ENCODE peak calls at places on chromosomes 4 and X, in eight cellular contexts. One of them, this sample, is unnamed. For H3K27me3, the result is how much of the 10 kb centered on the place peaks cover.

GRCh38 chrX:100491174-100491573 is 81.1 kb upstream of the PCDH19 start:
- DNase-seq in H9: no peak
- DNase-seq in fibroblast of lung: no peak
- DNase-seq in GM23338: no peak
- DNase-seq in neuronal stem cell: no peak
- DNase-seq in mesendoderm: no peak
- DNase-seq in SK-N-SH: no peak
- DNase-seq in mammary epithelial cell: no peak
- DNase-seq in this sample: no peak

GRCh38 chrX:107654778-107655761 is 26.8 kb downstream of the PRPS1 start:
- DNase-seq in H9: peak
- DNase-seq in fibroblast of lung: peak
- DNase-seq in GM23338: peak
- DNase-seq in neuronal stem cell: peak
- DNase-seq in mesendoderm: peak
- DNase-seq in SK-N-SH: peak
- DNase-seq in mammary epithelial cell: peak
- DNase-seq in this sample: peak

GRCh38 chrX:18873189-18873791 is 110.6 kb downstream of the PHKA2 start:
- DNase-seq in H9: no peak
- DNase-seq in fibroblast of lung: peak
- DNase-seq in GM23338: no peak
- DNase-seq in neuronal stem cell: no peak
- DNase-seq in mesendoderm: no peak
- DNase-seq in SK-N-SH: peak
- DNase-seq in mammary epithelial cell: peak
- DNase-seq in this sample: peak

GRCh38 chrX:72609313-72609712 is 36.7 kb upstream of the HDAC8 start:
- DNase-seq in H9: no peak
- DNase-seq in fibroblast of lung: peak
- DNase-seq in GM23338: peak
- DNase-seq in neuronal stem cell: no peak
- DNase-seq in mesendoderm: peak
- DNase-seq in SK-N-SH: no peak
- DNase-seq in mammary epithelial cell: peak
- DNase-seq in this sample: peak

GRCh38 chr4:149997881-149998421 is 80.3 kb upstream of the DCLK2 start:
- DNase-seq in H9: no peak
- DNase-seq in fibroblast of lung: no peak
- DNase-seq in GM23338: no peak
- DNase-seq in neuronal stem cell: no peak
- DNase-seq in mesendoderm: peak
- DNase-seq in SK-N-SH: no peak
- DNase-seq in mammary epithelial cell: peak
- DNase-seq in this sample: peak

GRCh38 chrX:154383359-154384283 is 4.5 kb downstream of the EMD start:
- DNase-seq in H9: no peak
- DNase-seq in fibroblast of lung: no peak
- DNase-seq in GM23338: no peak
- DNase-seq in neuronal stem cell: no peak
- DNase-seq in mesendoderm: no peak
- DNase-seq in SK-N-SH: no peak
- DNase-seq in mammary epithelial cell: no peak
- DNase-seq in this sample: no peak

GRCh38 chr4:161577604-161578301 is 586.0 kb downstream of the FSTL5 start:
- DNase-seq in H9: no peak
- DNase-seq in fibroblast of lung: peak
- DNase-seq in GM23338: no peak
- DNase-seq in neuronal stem cell: no peak
- DNase-seq in mesendoderm: peak
- DNase-seq in SK-N-SH: no peak
- DNase-seq in mammary epithelial cell: peak
- DNase-seq in this sample: peak

GRCh38 chrX:78213331-78213730 is 73.9 kb upstream of the TAF9B start:
- DNase-seq in H9: no peak
- DNase-seq in fibroblast of lung: no peak
- DNase-seq in GM23338: no peak
- DNase-seq in neuronal stem cell: no peak
- DNase-seq in mesendoderm: peak
- DNase-seq in SK-N-SH: no peak
- DNase-seq in mammary epithelial cell: no peak
- DNase-seq in this sample: no peak

GRCh38 chr4:111631157-111631999 is 513.9 kb upstream of the FAM241A start:
- DNase-seq in H9: no peak
- DNase-seq in fibroblast of lung: peak
- DNase-seq in GM23338: peak
- DNase-seq in neuronal stem cell: no peak
- DNase-seq in mesendoderm: peak
- DNase-seq in SK-N-SH: no peak
- DNase-seq in mammary epithelial cell: no peak
- DNase-seq in this sample: peak

GRCh38 chr4:1329408-1330371 is 17.3 kb upstream of the UVSSA start:
- DNase-seq in H9: no peak
- DNase-seq in fibroblast of lung: peak
- DNase-seq in GM23338: no peak
- DNase-seq in neuronal stem cell: no peak
- DNase-seq in mesendoderm: no peak
- DNase-seq in SK-N-SH: no peak
- DNase-seq in mammary epithelial cell: peak
- DNase-seq in this sample: no peak

GRCh38 chr4:81455895-81456294 is 15.8 kb downstream of the RASGEF1B start:
- DNase-seq in H9: no peak
- DNase-seq in fibroblast of lung: no peak
- DNase-seq in GM23338: no peak
- DNase-seq in neuronal stem cell: no peak
- DNase-seq in mesendoderm: no peak
- DNase-seq in SK-N-SH: no peak
- DNase-seq in mammary epithelial cell: no peak
- DNase-seq in this sample: no peak

GRCh38 chrX:848366-848765 is 217.8 kb downstream of the SHOX start:
- DNase-seq in H9: no peak
- DNase-seq in fibroblast of lung: no peak
- DNase-seq in GM23338: no peak
- DNase-seq in neuronal stem cell: no peak
- DNase-seq in mesendoderm: no peak
- DNase-seq in SK-N-SH: no peak
- DNase-seq in mammary epithelial cell: no peak
- DNase-seq in this sample: no peak

GRCh38 chr4:122224348-122224747 is 72.2 kb downstream of the BLTP1 start:
- DNase-seq in H9: peak
- DNase-seq in fibroblast of lung: peak
- DNase-seq in GM23338: peak
- DNase-seq in neuronal stem cell: peak
- DNase-seq in mesendoderm: peak
- DNase-seq in SK-N-SH: no peak
- DNase-seq in mammary epithelial cell: peak
- DNase-seq in this sample: peak

GRCh38 chr4:101199507-101200285 is 147.6 kb downstream of the PPP3CA start:
- DNase-seq in H9: no peak
- DNase-seq in fibroblast of lung: peak
- DNase-seq in GM23338: no peak
- DNase-seq in neuronal stem cell: no peak
- DNase-seq in mesendoderm: no peak
- DNase-seq in SK-N-SH: peak
- DNase-seq in mammary epithelial cell: peak
- DNase-seq in this sample: peak

GRCh38 chrX:115960440-115961084 is 210.0 kb upstream of the AGTR2 start:
- DNase-seq in H9: no peak
- DNase-seq in fibroblast of lung: no peak
- DNase-seq in GM23338: no peak
- DNase-seq in neuronal stem cell: no peak
- DNase-seq in mesendoderm: peak
- DNase-seq in SK-N-SH: no peak
- DNase-seq in mammary epithelial cell: peak
- DNase-seq in this sample: peak

DNA sequence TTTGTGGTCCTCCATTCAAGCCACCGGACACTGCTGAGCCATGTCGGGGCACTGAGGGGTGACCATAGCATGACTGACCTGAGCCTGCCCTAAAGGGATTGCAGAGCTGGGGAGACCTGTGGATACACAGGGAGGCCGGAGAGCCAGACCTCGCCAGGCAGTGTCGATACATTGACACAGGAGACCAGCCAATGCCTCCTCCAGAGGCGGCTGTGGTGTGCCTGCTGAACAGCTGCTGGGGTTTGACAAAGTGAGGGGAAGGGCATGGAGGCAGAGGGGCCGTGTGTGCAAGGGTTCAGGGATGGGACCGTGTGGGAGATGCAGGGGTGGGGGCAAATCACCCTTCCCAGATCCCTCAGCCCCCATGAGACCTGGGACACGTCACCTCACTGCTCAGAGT is 48.0 kb downstream of the PPP2R2C start:
- DNase-seq in H9: no peak
- DNase-seq in fibroblast of lung: no peak
- DNase-seq in GM23338: no peak
- DNase-seq in neuronal stem cell: no peak
- DNase-seq in mesendoderm: no peak
- DNase-seq in SK-N-SH: no peak
- DNase-seq in mammary epithelial cell: no peak
- DNase-seq in this sample: no peak
- H3K27me3 ChIP-seq in H9: under half
- H3K27me3 ChIP-seq in fibroblast of lung: under half
- H3K27me3 ChIP-seq in GM23338: under half
- H3K27me3 ChIP-seq in neuronal stem cell: under half
- H3K27me3 ChIP-seq in mesendoderm: under half
- H3K27me3 ChIP-seq in SK-N-SH: under half
- H3K27me3 ChIP-seq in mammary epithelial cell: under half
- H3K27me3 ChIP-seq in this sample: under half

DNA sequence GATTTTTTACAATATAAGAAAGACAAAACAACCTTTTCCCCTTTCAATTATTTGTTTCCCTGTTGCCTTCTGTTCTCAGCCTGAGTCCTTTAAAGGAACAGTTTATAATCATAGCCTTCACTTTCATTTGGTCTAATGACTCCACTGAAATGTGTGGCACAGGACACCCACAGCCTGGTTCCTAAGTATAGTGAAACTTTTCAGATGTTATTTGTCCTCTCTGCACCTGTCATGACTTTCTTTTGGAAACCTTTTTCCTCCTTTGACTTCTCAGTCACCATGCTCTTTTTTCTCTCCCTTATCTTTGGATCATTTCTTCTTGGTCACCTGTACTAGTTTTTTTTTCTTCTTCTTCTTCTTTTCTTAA is 237.8 kb upstream of the ANXA3 start:
- DNase-seq in H9: no peak
- DNase-seq in fibroblast of lung: no peak
- DNase-seq in GM23338: no peak
- DNase-seq in neuronal stem cell: no peak
- DNase-seq in mesendoderm: no peak
- DNase-seq in SK-N-SH: no peak
- DNase-seq in mammary epithelial cell: no peak
- DNase-seq in this sample: no peak
- H3K4me2 ChIP-seq in H9: no peak
- H3K4me2 ChIP-seq in fibroblast of lung: no peak
- H3K4me2 ChIP-seq in GM23338: no peak
- H3K4me2 ChIP-seq in neuronal stem cell: no peak
- H3K4me2 ChIP-seq in mesendoderm: no peak
- H3K4me2 ChIP-seq in SK-N-SH: no peak
- H3K4me2 ChIP-seq in mammary epithelial cell: no peak
- H3K4me2 ChIP-seq in this sample: no peak

DNA sequence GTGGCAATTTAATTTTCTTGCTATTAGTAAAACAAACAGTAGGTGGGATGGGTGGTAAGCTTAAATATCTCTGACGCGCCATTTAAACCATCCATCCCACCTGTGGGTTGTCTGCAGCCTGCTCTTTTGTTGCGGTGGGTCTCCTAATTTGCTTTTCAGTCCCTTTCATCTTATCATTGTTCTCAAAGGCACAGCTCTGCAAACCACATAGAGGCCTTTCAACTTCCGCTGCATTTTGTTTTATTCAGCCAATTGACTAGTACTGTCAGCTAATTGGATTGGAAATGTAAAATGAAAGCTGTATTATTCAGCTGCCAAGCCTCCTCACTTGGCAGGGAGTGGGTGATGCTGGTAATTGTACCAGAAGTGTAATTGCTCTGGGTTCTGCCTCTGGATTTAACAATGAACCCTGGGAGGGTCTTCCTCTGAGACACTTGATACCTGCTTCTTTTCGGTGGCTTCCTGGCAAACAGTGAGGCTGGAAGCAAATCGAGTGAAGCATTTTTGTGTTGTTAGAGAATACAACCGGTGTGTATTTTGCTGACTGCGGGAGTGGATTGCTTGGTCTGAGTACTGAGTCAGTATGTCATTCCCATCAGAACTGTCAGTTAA is 165.6 kb downstream of the FRAS1 start:
- DNase-seq in H9: peak
- DNase-seq in fibroblast of lung: no peak
- DNase-seq in GM23338: peak
- DNase-seq in neuronal stem cell: peak
- DNase-seq in mesendoderm: peak
- DNase-seq in SK-N-SH: no peak
- DNase-seq in mammary epithelial cell: no peak
- DNase-seq in this sample: no peak
- H3K27me3 ChIP-seq in H9: under half
- H3K27me3 ChIP-seq in fibroblast of lung: under half
- H3K27me3 ChIP-seq in GM23338: under half
- H3K27me3 ChIP-seq in neuronal stem cell: under half
- H3K27me3 ChIP-seq in mesendoderm: under half
- H3K27me3 ChIP-seq in SK-N-SH: under half
- H3K27me3 ChIP-seq in mammary epithelial cell: under half
- H3K27me3 ChIP-seq in this sample: under half

GRCh38 chr4:74431113-74431826 is 13.7 kb upstream of the AREG start:
- DNase-seq in H9: no peak
- DNase-seq in fibroblast of lung: peak
- DNase-seq in GM23338: no peak
- DNase-seq in neuronal stem cell: no peak
- DNase-seq in mesendoderm: no peak
- DNase-seq in SK-N-SH: no peak
- DNase-seq in mammary epithelial cell: peak
- DNase-seq in this sample: no peak

GRCh38 chr4:74437866-74438265 is 7.1 kb upstream of the AREG start:
- DNase-seq in H9: no peak
- DNase-seq in fibroblast of lung: no peak
- DNase-seq in GM23338: no peak
- DNase-seq in neuronal stem cell: no peak
- DNase-seq in mesendoderm: no peak
- DNase-seq in SK-N-SH: no peak
- DNase-seq in mammary epithelial cell: no peak
- DNase-seq in this sample: no peak

GRCh38 chr4:74433043-74433442 is 11.9 kb upstream of the AREG start:
- DNase-seq in H9: no peak
- DNase-seq in fibroblast of lung: no peak
- DNase-seq in GM23338: no peak
- DNase-seq in neuronal stem cell: no peak
- DNase-seq in mesendoderm: no peak
- DNase-seq in SK-N-SH: no peak
- DNase-seq in mammary epithelial cell: no peak
- DNase-seq in this sample: peak

GRCh38 chr4:74435296-74435695 is 9.6 kb upstream of the AREG start:
- DNase-seq in H9: no peak
- DNase-seq in fibroblast of lung: no peak
- DNase-seq in GM23338: no peak
- DNase-seq in neuronal stem cell: no peak
- DNase-seq in mesendoderm: no peak
- DNase-seq in SK-N-SH: no peak
- DNase-seq in mammary epithelial cell: no peak
- DNase-seq in this sample: no peak

GRCh38 chr4:74433541-74434172 is 11.3 kb upstream of the AREG start:
- DNase-seq in H9: no peak
- DNase-seq in fibroblast of lung: no peak
- DNase-seq in GM23338: no peak
- DNase-seq in neuronal stem cell: no peak
- DNase-seq in mesendoderm: no peak
- DNase-seq in SK-N-SH: peak
- DNase-seq in mammary epithelial cell: no peak
- DNase-seq in this sample: no peak
- H3K4me2 ChIP-seq in H9: no peak
- H3K4me2 ChIP-seq in fibroblast of lung: no peak
- H3K4me2 ChIP-seq in GM23338: no peak
- H3K4me2 ChIP-seq in neuronal stem cell: no peak
- H3K4me2 ChIP-seq in mesendoderm: no peak
- H3K4me2 ChIP-seq in SK-N-SH: peak
- H3K4me2 ChIP-seq in mammary epithelial cell: peak
- H3K4me2 ChIP-seq in this sample: peak